ENCODE peak calls at places on chromosome X, in eight cellular contexts. W, V, T, U, Y, L, P and J are unnamed samples.

GRCh38 chrX:17291998-17292658 is 82.9 kb upstream of the NHS start:
- DNase-seq in T (no peak), W (no peak), L (no peak), V (no peak), P (no peak), U (no peak), Y (peak; percentile 68), J (no peak)

GRCh38 chrX:13293700-13294099 is 26.2 kb downstream of the ATXN3L start:
- DNase-seq in V (no peak), T (no peak), L (no peak), P (no peak), Y (no peak), W (no peak), U (no peak), J (no peak)

GRCh38 chrX:118368398-118368797 is 22.5 kb downstream of the WDR44 start:
- DNase-seq in V (no peak), P (no peak), W (no peak), U (no peak), L (no peak), Y (no peak), T (no peak), J (no peak)

GRCh38 chrX:66760648-66761047 is 121.8 kb upstream of the EDA2R start:
- DNase-seq in V (no peak), W (no peak), L (no peak), T (no peak), U (no peak), P (no peak), Y (no peak), J (no peak)

GRCh38 chrX:13263560-13264251 is 56.1 kb downstream of the ATXN3L start:
- DNase-seq in U (no peak), P (no peak), V (no peak), Y (no peak), L (no peak), W (no peak), T (no peak), J (no peak)

GRCh38 chrX:72569786-72570185 is 2.9 kb downstream of the HDAC8 start:
- DNase-seq in T (no peak), L (no peak), Y (no peak), U (no peak), V (no peak), P (no peak), W (no peak), J (no peak)

GRCh38 chrX:100296183-100296753 is 113.8 kb downstream of the PCDH19 start:
- DNase-seq in Y (no peak), T (no peak), V (no peak), P (no peak), L (no peak), W (no peak), U (no peak), J (peak; percentile 55)

GRCh38 chrX:118660085-118660484 is 67.3 kb upstream of the IL13RA1 start:
- DNase-seq in U (no peak), Y (no peak), L (no peak), W (no peak), P (no peak), T (no peak), V (no peak), J (no peak)

GRCh38 chrX:17854069-17854468 is 7.0 kb downstream of the RAI2 start:
- DNase-seq in Y (no peak), V (no peak), U (no peak), P (no peak), W (no peak), T (no peak), L (no peak), J (no peak)

GRCh38 chrX:123408856-123409737 is 225.0 kb downstream of the GRIA3 start:
- DNase-seq in U (no peak), P (no peak), L (no peak), Y (no peak), W (no peak), V (no peak), T (no peak), J (no peak)

GRCh38 chrX:146481735-146482134 is 327.8 kb upstream of the CXorf51B start:
- DNase-seq in W (no peak), U (no peak), L (no peak), Y (no peak), P (no peak), V (no peak), T (no peak), J (no peak)

GRCh38 chrX:53433651-53434639 is at the start of gene HSD17B10:
- DNase-seq in P (peak; percentile 95), V (peak; percentile 95), L (peak; percentile 92), U (peak; percentile 96), T (peak; percentile 93), W (peak; percentile 92), Y (peak; percentile 95), J (peak; percentile 93)

GRCh38 chrX:16208601-16209000 is 41.3 kb downstream of the MAGEB17 start:
- DNase-seq in P (no peak), L (no peak), V (no peak), U (no peak), Y (no peak), W (no peak), T (no peak), J (no peak)

GRCh38 chrX:74438771-74439170 is 17.5 kb downstream of the SLC16A2 start:
- DNase-seq in V (no peak), T (no peak), L (no peak), U (no peak), P (no peak), Y (no peak), W (no peak), J (no peak)

GRCh38 chrX:146863566-146863965 is 49.0 kb upstream of the CXorf51A start:
- DNase-seq in T (no peak), P (no peak), U (no peak), W (no peak), Y (no peak), V (no peak), L (no peak), J (no peak)

GRCh38 chrX:21675931-21676330 is 17.8 kb upstream of the KLHL34 start:
- DNase-seq in V (no peak), P (no peak), Y (no peak), W (no peak), U (no peak), T (no peak), L (no peak), J (no peak)

GRCh38 chrX:66676990-66677389 is 38.1 kb upstream of the EDA2R start:
- DNase-seq in V (no peak), T (no peak), Y (no peak), L (no peak), P (no peak), U (no peak), W (no peak), J (no peak)

GRCh38 chrX:23434356-23434884 is 99.8 kb downstream of the PTCHD1 start:
- DNase-seq in L (peak; percentile 46), Y (peak; percentile 91), W (peak; percentile 84), T (no peak), P (no peak), V (no peak), U (no peak), J (peak; percentile 81)

GRCh38 chrX:87516716-87517115 is 886 bp upstream of the KLHL4 start:
- DNase-seq in P (no peak), Y (no peak), U (no peak), W (no peak), T (no peak), V (no peak), L (no peak), J (no peak)

GRCh38 chrX:28552322-28552721 is 34.9 kb upstream of the IL1RAPL1 start:
- DNase-seq in V (no peak), L (no peak), U (no peak), Y (no peak), P (no peak), T (no peak), W (no peak), J (no peak)

GRCh38 chrX:85084770-85085393 is 81.2 kb downstream of the APOOL start:
- DNase-seq in T (peak; percentile 43), U (no peak), Y (no peak), P (peak; percentile 50), V (no peak), W (no peak), L (no peak), J (no peak)

DNA sequence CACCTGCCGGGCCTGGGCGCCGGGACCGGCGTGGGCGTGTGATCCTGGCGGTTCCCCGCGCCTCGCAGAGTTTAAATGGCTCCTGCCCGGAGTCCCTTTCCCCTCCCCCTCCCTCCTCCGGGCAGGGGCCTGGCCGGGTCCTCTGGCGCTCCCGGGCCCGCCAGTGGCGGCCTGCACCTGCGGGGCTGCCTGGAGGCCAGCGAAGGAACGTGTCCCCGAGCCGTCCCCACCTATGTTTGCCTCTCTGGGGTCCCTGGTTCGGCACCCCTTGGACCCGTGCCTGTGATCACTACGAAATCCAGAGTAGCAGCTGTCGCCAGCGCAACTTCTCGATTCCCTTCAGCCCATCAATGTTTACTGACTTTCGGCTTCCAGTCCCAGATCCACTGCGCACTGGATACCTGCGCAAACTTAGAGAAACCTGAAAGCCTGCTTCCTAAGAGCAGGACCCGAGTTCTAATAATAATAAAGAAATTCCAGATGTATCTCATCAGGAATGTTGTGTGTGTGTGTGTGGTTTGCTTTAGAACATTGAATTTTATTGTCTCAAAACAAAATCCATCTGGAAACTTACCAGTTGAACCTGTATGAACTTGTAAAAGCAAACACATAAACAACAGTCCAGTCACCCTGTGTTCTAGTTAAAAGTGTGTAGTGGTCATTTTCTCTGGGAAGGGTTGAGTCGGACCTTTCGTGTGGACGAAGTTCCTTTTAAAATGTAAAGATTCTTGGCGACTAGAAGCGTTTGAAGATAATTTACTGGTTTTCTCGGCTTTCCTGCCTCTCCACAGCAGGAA is 808 bp downstream of the SHROOM2 start:
- DNase-seq in V (no peak), W (no peak), Y (no peak), U (no peak), P (peak; percentile 51), L (no peak), T (no peak), J (no peak)
- H3K4me3 ChIP-seq in V (peak overlapping the region; percentile 51), W (peak overlapping the region; percentile 47), Y (peak overlapping the region; percentile 56), U (peak overlapping the region; percentile 36), P (no peak overlapping the region), L (peak overlapping the region; percentile 59), T (no peak overlapping the region), J (peak overlapping the region; percentile 57)

GRCh38 chrX:47482512-47483309 is at the start of gene ZNF41:
- DNase-seq in V (peak; percentile 92), L (peak; percentile 74), W (peak; percentile 71), P (peak; percentile 82), U (peak; percentile 88), Y (peak; percentile 86), T (peak; percentile 86), J (peak; percentile 79)
- TF ChIP-seq POLR2AphosphoS5 in V (peak; percentile 79), L (peak; percentile 63), W (peak; percentile 62), P (peak; percentile 42), U (peak; percentile 47), Y (peak; percentile 38), T (peak; percentile 17), J (peak; percentile 33)

DNA sequence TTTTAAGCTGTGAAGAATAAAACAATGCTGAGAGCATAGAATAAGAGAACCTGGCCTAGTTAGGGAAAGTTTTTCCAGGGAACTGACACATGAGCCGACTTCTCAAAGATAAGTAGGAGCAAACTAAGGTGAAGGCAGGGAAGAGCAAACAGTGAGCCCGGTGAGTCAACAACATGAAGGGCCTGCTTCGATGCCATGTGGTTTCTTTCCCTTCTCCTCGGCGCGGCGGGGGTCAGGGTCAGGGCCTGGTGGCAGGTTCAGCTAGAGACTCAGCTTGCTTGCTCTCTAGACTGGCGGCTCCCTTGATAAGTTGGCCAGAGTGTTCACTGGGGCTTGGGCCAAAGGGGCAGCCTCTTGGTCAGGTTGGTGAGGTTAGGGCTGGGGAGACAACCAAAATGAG is 81.1 kb downstream of the DLG3 start:
- DNase-seq in P (no peak), W (peak; percentile 90), T (no peak), U (peak; percentile 79), L (no peak), V (no peak), Y (no peak), J (no peak)
- TF ChIP-seq EP300 in P (no peak), W (no peak), T (no peak), U (no peak), L (no peak), V (no peak), Y (no peak), J (no peak)

GRCh38 chrX:81202989-81203388 is 1.1 kb downstream of the SH3BGRL start:
- DNase-seq in W (no peak), Y (no peak), L (no peak), U (no peak), P (no peak), T (no peak), V (no peak), J (no peak)
- H3K4me3 ChIP-seq in W (peak overlapping the region; percentile 51), Y (peak overlapping the region; percentile 55), L (peak overlapping the region; percentile 57), U (no peak overlapping the region), P (peak overlapping the region; percentile 69), T (peak overlapping the region; percentile 49), V (peak overlapping the region; percentile 60), J (peak overlapping the region; percentile 58)